ENCODE peak calls at places on chromosomes 3 and 15, in four cellular contexts. P, V, J and Z are unnamed samples.

GRCh38 chr15:28903555-28903954 is 17.8 kb downstream of the APBA2 start:
- DNase-seq in P (no peak), V (peak; percentile 14), J (no peak), Z (no peak)

GRCh38 chr3:169668957-169669681 is 5.6 kb upstream of the MECOM start:
- DNase-seq in P (peak; percentile 81), V (peak; percentile 89), J (peak; percentile 93), Z (peak; percentile 92)

GRCh38 chr15:62896380-62896866 is 146.1 kb upstream of the TPM1 start:
- DNase-seq in P (no peak), V (no peak), J (no peak), Z (peak; percentile 57)

GRCh38 chr3:42014949-42015533 is 53.1 kb upstream of the ULK4 start:
- DNase-seq in P (peak; percentile 40), V (peak; percentile 36), J (peak; percentile 25), Z (peak; percentile 37)

GRCh38 chr3:32374788-32375595 is 16.7 kb upstream of the CMTM7 start:
- DNase-seq in P (peak; percentile 66), V (peak; percentile 53), J (peak; percentile 71), Z (peak; percentile 57)

GRCh38 chr3:104564045-104564643 is 802.6 kb upstream of the ALCAM start:
- DNase-seq in P (peak; percentile 56), V (no peak), J (peak; percentile 55), Z (peak; percentile 2)

GRCh38 chr15:90039996-90040395 is 38.9 kb downstream of the ZNF710 start:
- DNase-seq in P (no peak), V (peak; percentile 57), J (no peak), Z (peak; percentile 24)

GRCh38 chr15:33068531-33068990 is 126.0 kb downstream of the FMN1 start:
- DNase-seq in P (peak; percentile 88), V (peak; percentile 50), J (peak; percentile 34), Z (no peak)

GRCh38 chr3:53126646-53127045 is 3.6 kb downstream of the RFT1 start:
- DNase-seq in P (no peak), V (no peak), J (no peak), Z (no peak)

GRCh38 chr3:105862217-105862616 is 6.6 kb downstream of the CBLB start:
- DNase-seq in P (no peak), V (no peak), J (no peak), Z (no peak)

GRCh38 chr3:123635220-123635619 is 50.4 kb upstream of the HACD2 start:
- DNase-seq in P (no peak), V (no peak), J (no peak), Z (peak; percentile 72)

GRCh38 chr3:37988931-37989525 is 1.6 kb upstream of the VILL start:
- DNase-seq in P (no peak), V (no peak), J (peak; percentile 10), Z (no peak)

GRCh38 chr3:11662392-11662990 is 18.8 kb upstream of the VGLL4 start:
- DNase-seq in P (no peak), V (no peak), J (no peak), Z (peak; percentile 64)

GRCh38 chr3:27623085-27623753 is 98.9 kb downstream of the EOMES start:
- DNase-seq in P (no peak), V (no peak), J (no peak), Z (no peak)

GRCh38 chr3:35778201-35778600 is 138.9 kb downstream of the ARPP21 start:
- DNase-seq in P (no peak), V (no peak), J (no peak), Z (no peak)

GRCh38 chr3:25768851-25769250 is 14.4 kb downstream of the NGLY1 start:
- DNase-seq in P (no peak), V (no peak), J (no peak), Z (no peak)

GRCh38 chr3:31157028-31157694 is 262.7 kb upstream of the GADL1 start:
- DNase-seq in P (no peak), V (no peak), J (no peak), Z (no peak)

GRCh38 chr3:114351123-114351821 is 57.4 kb downstream of the TIGIT start:
- DNase-seq in P (no peak), V (no peak), J (no peak), Z (no peak)

GRCh38 chr3:65833761-65834505 is 204.8 kb downstream of the MAGI1 start:
- DNase-seq in P (no peak), V (no peak), J (no peak), Z (no peak)

GRCh38 chr15:71011503-71012155 is 103.6 kb upstream of the THSD4 start:
- DNase-seq in P (no peak), V (peak; percentile 6), J (no peak), Z (peak; percentile 25)

GRCh38 chr15:88839961-88840360 is 36.7 kb downstream of the ACAN start:
- DNase-seq in P (no peak), V (no peak), J (no peak), Z (no peak)

GRCh38 chr15:96331141-96331941 is 841 bp downstream of the NR2F2 start:
- DNase-seq in P (no peak), V (peak; percentile 76), J (no peak), Z (peak; percentile 81)

GRCh38 chr3:27134165-27134796 is 234.9 kb downstream of the NEK10 start:
- DNase-seq in P (peak; percentile 65), V (peak; percentile 57), J (peak; percentile 63), Z (peak; percentile 50)

GRCh38 chr15:69591905-69592508 is 139.4 kb downstream of the RPLP1 start:
- DNase-seq in P (no peak), V (no peak), J (no peak), Z (no peak)

GRCh38 chr3:52771702-52772101 is 962 bp upstream of the NEK4 start:
- DNase-seq in P (no peak), V (no peak), J (no peak), Z (no peak)

GRCh38 chr3:117844676-117845075 is 1135.1 kb downstream of the TUSC7 start:
- DNase-seq in P (no peak), V (no peak), J (no peak), Z (no peak)

GRCh38 chr3:194872669-194872977 is 186.9 kb downstream of the FAM43A start:
- DNase-seq in P (no peak), V (no peak), J (no peak), Z (peak; percentile 67)

GRCh38 chr3:193791041-193792032 is 198.3 kb downstream of the OPA1 start:
- DNase-seq in P (peak; percentile 77), V (no peak), J (peak; percentile 44), Z (no peak)

GRCh38 chr15:38972831-38973230 is 408.2 kb upstream of the RASGRP1 start:
- DNase-seq in P (no peak), V (no peak), J (no peak), Z (no peak)

GRCh38 chr15:62164500-62165028 is 521 bp downstream of the C2CD4B start:
- DNase-seq in P (no peak), V (peak; percentile 75), J (peak; percentile 48), Z (peak; percentile 76)

GRCh38 chr3:183309276-183309675 is 56.2 kb downstream of the B3GNT5 start:
- DNase-seq in P (no peak), V (no peak), J (no peak), Z (no peak)

GRCh38 chr3:126996905-126997304 is 14.0 kb downstream of the PLXNA1 start:
- DNase-seq in P (no peak), V (no peak), J (no peak), Z (no peak)

GRCh38 chr15:52060511-52060910 is 41.5 kb downstream of the MAPK6 start:
- DNase-seq in P (no peak), V (no peak), J (no peak), Z (no peak)

GRCh38 chr3:71064976-71065763 is 518.4 kb downstream of the FOXP1 start:
- DNase-seq in P (peak; percentile 68), V (no peak), J (peak; percentile 68), Z (peak; percentile 86)

GRCh38 chr3:77475545-77475944 is 435.6 kb downstream of the ROBO2 start:
- DNase-seq in P (no peak), V (no peak), J (no peak), Z (peak; percentile 26)

GRCh38 chr15:99361541-99362185 is 110.4 kb downstream of the LRRC28 start:
- DNase-seq in P (no peak), V (no peak), J (no peak), Z (no peak)
- H3K27me3 ChIP-seq in P (no peaks in the 10 kb centered on the region), V (no peaks in the 10 kb centered on the region), J (no peaks in the 10 kb centered on the region), Z (no peaks in the 10 kb centered on the region)

DNA sequence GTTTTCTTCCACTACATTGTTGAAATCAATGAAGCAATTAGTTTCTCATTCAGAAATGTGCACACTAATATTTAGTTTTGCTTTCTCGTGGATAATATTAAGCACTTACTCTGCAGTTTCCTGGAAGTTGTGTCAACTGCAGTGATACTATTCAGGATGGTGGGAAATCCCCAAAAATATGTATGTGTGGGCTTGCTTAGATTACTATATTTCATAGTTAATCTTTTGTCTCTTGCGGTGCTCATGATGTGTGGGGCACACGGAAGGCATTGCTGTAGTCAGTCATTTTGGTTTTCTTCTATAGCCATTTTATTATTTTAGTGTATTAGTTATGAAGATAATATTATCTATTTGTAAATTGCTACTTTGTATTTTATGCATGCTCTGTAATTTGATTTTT is 19.7 kb downstream of the RAB11A start:
- DNase-seq in P (no peak), V (no peak), J (no peak), Z (no peak)
- H3K36me3 ChIP-seq in P (peaks cover 13% of the 10 kb centered on the region), V (peaks cover 83% of the 10 kb centered on the region), J (no peaks in the 10 kb centered on the region), Z (peaks cover 6% of the 10 kb centered on the region)

GRCh38 chr3:185932213-185932612 is 5.6 kb downstream of the TRA2B start:
- DNase-seq in P (no peak), V (no peak), J (no peak), Z (no peak)
- H3K4me3 ChIP-seq in P (no peak overlapping the region), V (peak overlapping the region; percentile 21), J (no peak overlapping the region), Z (no peak overlapping the region)

DNA sequence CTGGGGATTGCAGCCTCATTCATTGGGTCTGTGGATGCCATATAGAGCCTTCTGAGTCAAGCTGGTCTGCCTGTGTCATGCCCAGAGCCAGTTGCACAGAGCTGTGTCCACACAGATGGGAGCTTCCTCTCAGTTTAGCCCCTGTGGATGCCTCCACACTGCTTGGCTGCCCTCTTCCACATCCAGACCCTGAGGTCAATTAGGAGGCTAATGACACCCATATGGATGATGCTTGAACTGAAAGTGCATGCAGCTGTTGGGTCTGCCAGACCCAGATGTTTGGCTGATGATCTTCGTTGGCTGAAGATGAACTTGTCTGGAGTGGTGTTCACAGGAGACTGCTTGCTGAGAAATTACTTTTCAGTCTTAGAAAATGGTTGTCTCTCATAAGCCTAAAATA is 175.9 kb downstream of the MINAR1 start:
- DNase-seq in P (no peak), V (peak; percentile 33), J (no peak), Z (no peak)
- H3K27me3 ChIP-seq in P (no peaks in the 10 kb centered on the region), V (no peaks in the 10 kb centered on the region), J (no peaks in the 10 kb centered on the region), Z (no peaks in the 10 kb centered on the region)

GRCh38 chr3:155158361-155159037 is 78.4 kb downstream of the MME start:
- DNase-seq in P (no peak), V (no peak), J (no peak), Z (no peak)

DNA sequence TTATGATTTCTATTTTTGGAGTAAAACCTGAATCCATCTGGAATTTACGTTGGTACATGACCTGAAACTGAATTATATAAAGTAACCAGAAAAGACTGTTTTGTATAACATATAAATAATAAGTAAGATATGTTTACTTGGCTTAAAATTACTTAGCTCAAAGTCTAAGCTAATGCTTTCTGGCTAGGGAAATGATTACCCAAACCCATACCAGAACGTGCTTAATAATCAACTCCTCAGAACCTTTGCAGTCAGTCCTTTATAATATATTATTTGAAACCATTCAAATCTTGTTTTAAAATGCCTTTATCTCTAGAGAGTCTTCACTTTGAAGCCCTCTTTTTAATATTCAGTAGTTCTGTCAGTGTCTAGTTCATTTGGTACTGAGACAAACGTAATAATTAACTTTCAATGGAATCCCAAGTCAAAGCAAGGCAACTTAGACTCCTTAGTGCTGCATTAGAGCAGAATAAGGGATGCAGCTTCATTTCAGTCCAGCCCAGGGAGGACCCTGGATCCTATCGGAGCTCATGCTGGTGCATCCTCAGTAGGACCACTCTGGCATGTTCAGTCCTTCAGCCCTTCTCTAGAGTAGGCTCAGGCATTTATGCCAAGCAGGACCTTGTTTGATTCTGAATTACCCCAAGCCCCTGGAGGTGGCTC is 81.6 kb downstream of the MME start:
- DNase-seq in P (no peak), V (no peak), J (no peak), Z (no peak)
- H3K36me3 ChIP-seq in P (no peaks in the 10 kb centered on the region), V (peaks cover 45% of the 10 kb centered on the region), J (no peaks in the 10 kb centered on the region), Z (no peaks in the 10 kb centered on the region)